ENCODE peak calls at places on chromosomes 5 and 9, in four cellular contexts. U, H, N and A are unnamed samples. For H3K4me1, the result is how much of the 10 kb centered on the place peaks cover.

GRCh38 chr5:91119941-91120850 is 262.9 kb downstream of the ARRDC3 start:
- DNase-seq in N (no peak), H (no peak), U (no peak), A (no peak)

GRCh38 chr9:86562691-86563090 is 208.5 kb upstream of the TUT7 start:
- DNase-seq in U (no peak), H (no peak), N (no peak), A (no peak)

GRCh38 chr9:124411514-124412227 is 3.6 kb downstream of the PSMB7 start:
- DNase-seq in N (no peak), U (no peak), H (no peak), A (no peak)

GRCh38 chr5:91225848-91226686 is 157.1 kb downstream of the ARRDC3 start:
- DNase-seq in N (peak), U (peak), H (no peak), A (peak)

GRCh38 chr9:116352958-116353357 is 199.4 kb downstream of the PAPPA start:
- DNase-seq in N (no peak), H (no peak), U (no peak), A (no peak)

GRCh38 chr9:105501414-105501813 is 53.6 kb downstream of the FSD1L start:
- DNase-seq in N (no peak), U (no peak), H (no peak), A (no peak)

GRCh38 chr9:71716138-71716909 is 52.0 kb downstream of the CEMIP2 start:
- DNase-seq in U (no peak), H (no peak), N (no peak), A (no peak)

GRCh38 chr9:84782228-84782866 is 112.8 kb downstream of the NTRK2 start:
- DNase-seq in N (no peak), H (no peak), U (no peak), A (no peak)

GRCh38 chr9:72383978-72384709 is 19.1 kb upstream of the ZFAND5 start:
- DNase-seq in N (no peak), H (no peak), U (no peak), A (no peak)

GRCh38 chr5:139253115-139253514 is 40.4 kb upstream of the MATR3 start:
- DNase-seq in H (no peak), N (no peak), U (no peak), A (no peak)

GRCh38 chr5:124528838-124529237 is 217.6 kb downstream of the ZNF608 start:
- DNase-seq in U (no peak), N (no peak), H (no peak), A (no peak)

GRCh38 chr9:123825337-123825736 is 104.6 kb downstream of the DENND1A start:
- DNase-seq in N (no peak), H (no peak), U (no peak), A (no peak)

GRCh38 chr9:137298401-137298982 is 3.6 kb downstream of the NRARP start:
- DNase-seq in N (no peak), U (no peak), H (no peak), A (no peak)

GRCh38 chr9:92635760-92636159 is 34.2 kb downstream of the IPPK start:
- DNase-seq in H (peak), U (no peak), N (no peak), A (no peak)

GRCh38 chr9:122791872-122792669 is 3.3 kb downstream of the OR5C1 start:
- DNase-seq in N (no peak), U (no peak), H (no peak), A (no peak)

GRCh38 chr5:145294321-145294720 is 540.8 kb downstream of the PRELID2 start:
- DNase-seq in H (no peak), N (no peak), U (no peak), A (no peak)

GRCh38 chr5:174533771-174534221 is 190.6 kb upstream of the MSX2 start:
- DNase-seq in N (peak), H (no peak), U (no peak), A (no peak)

GRCh38 chr9:94623253-94623652 is 16.1 kb downstream of the FBP1 start:
- DNase-seq in U (no peak), H (peak), N (peak), A (no peak)

GRCh38 chr5:8376478-8376877 is 507.5 kb downstream of the MTRR start:
- DNase-seq in N (no peak), U (no peak), H (no peak), A (no peak)

GRCh38 chr9:126723807-126724172 is 81.0 kb upstream of the ZBTB43 start:
- DNase-seq in N (no peak), U (no peak), H (no peak), A (no peak)

GRCh38 chr9:121508415-121508814 is 8.8 kb upstream of the GGTA1 start:
- DNase-seq in U (no peak), N (no peak), H (no peak), A (no peak)

GRCh38 chr9:96413312-96414221 is 4.6 kb downstream of the ZNF367 start:
- DNase-seq in N (no peak), U (no peak), H (no peak), A (peak)

GRCh38 chr5:65986796-65987195 is 60.4 kb downstream of the ERBIN start:
- DNase-seq in H (no peak), N (no peak), U (no peak), A (no peak)

GRCh38 chr5:96651948-96652753 is 10.0 kb upstream of the CAST start:
- DNase-seq in H (no peak), U (no peak), N (no peak), A (no peak)

GRCh38 chr9:125189011-125189360 is 617 bp downstream of the PPP6C start:
- DNase-seq in N (no peak), U (peak), H (peak), A (peak)

GRCh38 chr5:146336197-146336596 is 2.4 kb upstream of the POU4F3 start:
- DNase-seq in N (no peak), H (no peak), U (no peak), A (no peak)

GRCh38 chr5:143887302-143887638 is 75.3 kb downstream of the HMHB1 start:
- DNase-seq in H (no peak), U (no peak), N (no peak), A (no peak)

GRCh38 chr9:108151161-108151586 is 661.6 kb upstream of the KLF4 start:
- DNase-seq in U (no peak), N (no peak), H (no peak), A (no peak)

GRCh38 chr9:89657765-89658164 is 53.0 kb downstream of the GADD45G start:
- DNase-seq in H (peak), N (no peak), U (no peak), A (no peak)

GRCh38 chr9:92804727-92805126 is 40.1 kb upstream of the BICD2 start:
- DNase-seq in H (no peak), U (no peak), N (no peak), A (no peak)

GRCh38 chr9:25716220-25716872 is 38.1 kb upstream of the TUSC1 start:
- DNase-seq in N (no peak), U (no peak), H (peak), A (no peak)

GRCh38 chr5:94375801-94376200 is 242.6 kb downstream of the KIAA0825 start:
- DNase-seq in N (no peak), U (no peak), H (no peak), A (no peak)

GRCh38 chr5:74798977-74799911 is 32.2 kb downstream of the NSA2 start:
- DNase-seq in U (no peak), N (no peak), H (no peak), A (no peak)

GRCh38 chr5:79236364-79236969 is 536 bp downstream of the JMY start:
- DNase-seq in U (peak), N (no peak), H (no peak), A (peak)

GRCh38 chr5:143057580-143057999 is 287.4 kb downstream of the ARHGAP26 start:
- DNase-seq in H (no peak), N (no peak), U (no peak), A (no peak)

GRCh38 chr5:55604611-55605067 is 69.9 kb upstream of the PLPP1 start:
- DNase-seq in N (no peak), U (no peak), H (no peak), A (no peak)

GRCh38 chr5:158244882-158245281 is 385.9 kb upstream of the CLINT1 start:
- DNase-seq in N (no peak), H (no peak), U (no peak), A (no peak)

GRCh38 chr5:158245513-158245912 is 386.6 kb upstream of the CLINT1 start:
- DNase-seq in U (no peak), H (no peak), N (no peak), A (no peak)

GRCh38 chr5:158246661-158247060 is 387.7 kb upstream of the CLINT1 start:
- DNase-seq in H (no peak), U (no peak), N (no peak), A (no peak)
- H3K4me1 ChIP-seq in H (under half), U (under half), N (under half), A (under half)

GRCh38 chr5:132681476-132681831 is 7.7 kb downstream of the IL4 start:
- DNase-seq in H (no peak), U (no peak), N (no peak), A (no peak)
- H3K4me1 ChIP-seq in H (under half), U (under half), N (under half), A (under half)

DNA sequence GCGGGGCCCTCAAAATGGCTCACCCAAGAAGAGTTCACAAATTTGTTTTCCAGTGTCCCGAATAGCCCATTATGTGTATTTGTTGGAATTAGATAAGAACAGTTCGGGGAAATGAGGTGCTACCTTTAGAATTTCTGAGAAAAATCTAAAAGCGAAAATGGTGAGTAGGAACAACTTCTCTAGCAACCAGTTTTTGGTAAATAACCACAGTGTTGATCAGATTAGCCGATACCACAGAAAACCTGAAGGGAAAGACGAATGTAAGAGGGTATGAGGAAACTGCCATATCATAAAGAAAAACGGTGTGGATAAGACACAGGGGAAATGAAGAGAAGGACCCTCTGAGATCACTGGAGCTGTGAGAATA is 31.0 kb downstream of the ADAM19 start:
- DNase-seq in H (no peak), U (peak), N (no peak), A (no peak)
- H3K4me1 ChIP-seq in H (half or more), U (half or more), N (under half), A (under half)

GRCh38 chr5:6632931-6633468 is at the start of the genes NSUN2 and SRD5A1:
- DNase-seq in H (peak), N (peak), U (peak), A (peak)

GRCh38 chr5:6632324-6632930 is 417 bp downstream of the NSUN2 start:
- DNase-seq in N (no peak), H (no peak), U (no peak), A (no peak)

GRCh38 chr5:6633469-6634326 is 458 bp downstream of the SRD5A1 start:
- DNase-seq in U (no peak), H (no peak), N (no peak), A (no peak)

GRCh38 chr5:6634788-6635430 is 1.7 kb downstream of the SRD5A1 start:
- DNase-seq in N (no peak), H (no peak), U (no peak), A (no peak)

DNA sequence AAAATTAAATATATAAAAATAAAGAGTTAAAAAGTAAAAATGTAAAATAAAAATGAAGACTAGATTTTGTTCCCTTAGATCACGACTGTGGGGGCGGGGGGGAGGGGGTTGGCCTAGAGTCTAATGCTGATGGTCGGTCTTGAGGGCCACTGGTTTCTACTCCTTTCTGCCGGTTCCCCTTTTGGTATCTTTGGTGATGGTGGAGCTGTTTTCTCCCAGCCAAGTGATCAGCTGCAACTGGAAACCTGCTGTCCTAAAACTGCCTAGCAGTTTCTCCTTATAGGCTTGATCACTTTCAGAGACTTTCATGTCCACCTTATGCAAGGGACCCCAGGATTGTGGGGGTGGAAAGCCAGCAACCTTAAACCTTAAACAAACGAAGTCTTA is 1.1 kb downstream of the SRD5A1 start:
- DNase-seq in N (no peak), U (no peak), H (no peak), A (no peak)
- H3K4me1 ChIP-seq in N (under half), U (under half), H (under half), A (under half)

GRCh38 chr5:67808340-67808739 is 407.2 kb upstream of the PIK3R1 start:
- DNase-seq in H (no peak), N (no peak), U (no peak), A (no peak)

GRCh38 chr5:67805666-67806348 is 409.7 kb upstream of the PIK3R1 start:
- DNase-seq in N (no peak), U (no peak), H (no peak), A (no peak)

GRCh38 chr5:67807116-67807888 is 408.3 kb upstream of the PIK3R1 start:
- DNase-seq in N (no peak), H (no peak), U (no peak), A (no peak)

GRCh38 chr5:67809589-67809988 is 406.0 kb upstream of the PIK3R1 start:
- DNase-seq in U (no peak), N (no peak), H (no peak), A (no peak)

GRCh38 chr5:67806647-67807046 is 408.9 kb upstream of the PIK3R1 start:
- DNase-seq in U (no peak), H (no peak), N (no peak), A (no peak)
- H3K4me1 ChIP-seq in U (under half), H (under half), N (under half), A (under half)

DNA sequence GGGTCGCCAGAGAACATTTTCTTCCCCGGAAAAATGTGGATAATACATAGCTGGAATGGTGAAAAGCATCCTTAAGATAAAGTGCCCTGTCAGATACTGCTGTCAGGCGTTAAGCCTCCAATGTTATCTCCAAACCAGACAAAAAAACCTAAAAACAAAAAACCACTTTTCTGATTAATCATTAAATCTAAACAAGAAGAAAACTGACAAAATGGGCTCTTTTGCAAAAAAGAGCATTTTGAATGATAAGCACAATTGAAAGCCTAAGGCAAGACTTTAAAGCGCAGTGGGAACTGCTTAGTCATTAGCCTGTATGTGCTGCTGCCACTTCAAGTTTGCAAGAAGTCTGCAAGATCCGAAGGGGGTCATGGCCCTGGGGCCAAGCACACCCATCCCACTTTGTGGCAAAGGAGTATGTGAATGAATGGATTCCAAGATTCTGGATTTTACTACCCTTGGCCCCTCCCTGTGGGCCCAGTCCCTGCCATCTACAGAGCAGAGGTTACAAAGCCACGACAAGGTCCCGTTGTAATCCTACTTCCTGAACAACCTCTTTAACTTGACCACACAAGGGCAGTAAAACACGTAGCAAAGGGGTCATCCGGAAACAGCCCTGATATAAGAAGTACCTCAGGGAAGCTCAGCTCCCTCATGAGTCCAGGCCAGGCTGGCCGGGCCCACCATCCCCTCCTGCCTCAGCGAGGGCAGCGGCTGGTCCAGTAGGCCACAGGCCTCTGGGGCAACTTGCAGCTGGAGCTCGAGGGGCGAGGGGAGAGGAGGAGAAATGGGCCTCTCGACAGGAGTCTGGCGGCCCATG is 29.7 kb downstream of the SHB start:
- DNase-seq in H (no peak), U (no peak), N (peak), A (no peak)
- H3K4me1 ChIP-seq in H (under half), U (under half), N (half or more), A (under half)